ENCODE peak calls at places on chromosome 13, in eight cellular contexts. One of them, this sample, is unnamed.
A peak's percentile ranks its signal among the peaks of the same experiment; 100 is the strongest.

GRCh38 chr13:42591602-42592001 is 17.6 kb downstream of the TNFSF11 start:
- DNase-seq in lower leg skin: no peak
- DNase-seq in GM12892: no peak
- DNase-seq in A549: no peak
- DNase-seq in adrenal gland: no peak
- DNase-seq in tibial nerve: no peak
- DNase-seq in esophagus squamous epithelium: no peak
- DNase-seq in gastrocnemius medialis: no peak
- DNase-seq in this sample: no peak

GRCh38 chr13:38283346-38283745 is 66.3 kb upstream of the UFM1 start:
- DNase-seq in lower leg skin: no peak
- DNase-seq in GM12892: no peak
- DNase-seq in A549: no peak
- DNase-seq in adrenal gland: no peak
- DNase-seq in tibial nerve: no peak
- DNase-seq in esophagus squamous epithelium: no peak
- DNase-seq in gastrocnemius medialis: no peak
- DNase-seq in this sample: no peak

GRCh38 chr13:22549126-22549525 is 631.7 kb upstream of the SGCG start:
- DNase-seq in lower leg skin: no peak
- DNase-seq in GM12892: no peak
- DNase-seq in A549: no peak
- DNase-seq in adrenal gland: no peak
- DNase-seq in tibial nerve: no peak
- DNase-seq in esophagus squamous epithelium: no peak
- DNase-seq in gastrocnemius medialis: no peak
- DNase-seq in this sample: no peak

GRCh38 chr13:28678809-28679208 is 19.9 kb downstream of the POMP start:
- DNase-seq in lower leg skin: no peak
- DNase-seq in GM12892: no peak
- DNase-seq in A549: no peak
- DNase-seq in adrenal gland: no peak
- DNase-seq in tibial nerve: no peak
- DNase-seq in esophagus squamous epithelium: no peak
- DNase-seq in gastrocnemius medialis: no peak
- DNase-seq in this sample: no peak

GRCh38 chr13:33494596-33495214 is 209.2 kb upstream of the STARD13 start:
- DNase-seq in lower leg skin: no peak
- DNase-seq in GM12892: no peak
- DNase-seq in A549: peak; percentile 53
- DNase-seq in adrenal gland: no peak
- DNase-seq in tibial nerve: no peak
- DNase-seq in esophagus squamous epithelium: no peak
- DNase-seq in gastrocnemius medialis: no peak
- DNase-seq in this sample: no peak

GRCh38 chr13:26679411-26679810 is 81.2 kb downstream of the GPR12 start:
- DNase-seq in lower leg skin: no peak
- DNase-seq in GM12892: no peak
- DNase-seq in A549: no peak
- DNase-seq in adrenal gland: no peak
- DNase-seq in tibial nerve: no peak
- DNase-seq in esophagus squamous epithelium: no peak
- DNase-seq in gastrocnemius medialis: no peak
- DNase-seq in this sample: no peak

GRCh38 chr13:108003626-108004025 is 211.7 kb downstream of the LIG4 start:
- DNase-seq in lower leg skin: no peak
- DNase-seq in GM12892: no peak
- DNase-seq in A549: no peak
- DNase-seq in adrenal gland: no peak
- DNase-seq in tibial nerve: no peak
- DNase-seq in esophagus squamous epithelium: no peak
- DNase-seq in gastrocnemius medialis: no peak
- DNase-seq in this sample: no peak

GRCh38 chr13:76292726-76293125 is 593.5 kb downstream of the KCTD12 start:
- DNase-seq in lower leg skin: no peak
- DNase-seq in GM12892: no peak
- DNase-seq in A549: no peak
- DNase-seq in adrenal gland: no peak
- DNase-seq in tibial nerve: no peak
- DNase-seq in esophagus squamous epithelium: no peak
- DNase-seq in gastrocnemius medialis: no peak
- DNase-seq in this sample: no peak

GRCh38 chr13:105579821-105580707 is 955.4 kb downstream of the EFNB2 start:
- DNase-seq in lower leg skin: no peak
- DNase-seq in GM12892: no peak
- DNase-seq in A549: no peak
- DNase-seq in adrenal gland: no peak
- DNase-seq in tibial nerve: no peak
- DNase-seq in esophagus squamous epithelium: no peak
- DNase-seq in gastrocnemius medialis: no peak
- DNase-seq in this sample: no peak

GRCh38 chr13:30774214-30774730 is 38.9 kb downstream of the ALOX5AP start:
- DNase-seq in lower leg skin: no peak
- DNase-seq in GM12892: no peak
- DNase-seq in A549: no peak
- DNase-seq in adrenal gland: no peak
- DNase-seq in tibial nerve: no peak
- DNase-seq in esophagus squamous epithelium: no peak
- DNase-seq in gastrocnemius medialis: no peak
- DNase-seq in this sample: no peak

GRCh38 chr13:110636701-110637201 is 21.4 kb downstream of the NAXD start:
- DNase-seq in lower leg skin: no peak
- DNase-seq in GM12892: no peak
- DNase-seq in A549: no peak
- DNase-seq in adrenal gland: peak; percentile 46
- DNase-seq in tibial nerve: no peak
- DNase-seq in esophagus squamous epithelium: no peak
- DNase-seq in gastrocnemius medialis: no peak
- DNase-seq in this sample: no peak
- TF ChIP-seq POLR2A in lower leg skin: no peak
- TF ChIP-seq POLR2A in GM12892: peak; percentile 16
- TF ChIP-seq POLR2A in A549: no peak
- TF ChIP-seq POLR2A in adrenal gland: no peak
- TF ChIP-seq POLR2A in tibial nerve: no peak
- TF ChIP-seq POLR2A in esophagus squamous epithelium: no peak
- TF ChIP-seq POLR2A in gastrocnemius medialis: no peak
- TF ChIP-seq POLR2A in this sample: no peak

DNA sequence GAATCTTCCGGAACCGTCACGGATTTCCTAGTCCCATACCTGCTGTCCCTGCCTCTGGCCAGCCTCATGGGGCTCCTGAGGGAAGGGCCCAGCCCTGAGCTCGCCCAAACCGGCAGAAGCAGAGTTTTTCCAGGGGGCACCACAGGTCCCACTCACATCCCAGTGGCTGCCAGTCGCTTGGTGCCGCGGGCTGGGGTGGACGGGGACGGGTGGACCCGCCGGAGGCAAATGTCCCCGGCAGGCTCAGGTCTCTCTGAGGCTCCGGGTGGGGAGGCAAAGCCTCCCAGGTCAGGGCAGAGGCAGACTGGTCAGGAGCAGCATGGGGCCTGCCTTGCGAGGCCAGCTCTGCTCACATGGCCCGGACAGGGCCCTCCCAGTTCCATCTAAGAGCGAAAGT is 24.8 kb downstream of the ADPRHL1 start:
- DNase-seq in lower leg skin: no peak
- DNase-seq in GM12892: no peak
- DNase-seq in A549: no peak
- DNase-seq in adrenal gland: no peak
- DNase-seq in tibial nerve: no peak
- DNase-seq in esophagus squamous epithelium: no peak
- DNase-seq in gastrocnemius medialis: no peak
- DNase-seq in this sample: no peak
- TF ChIP-seq POLR2A in lower leg skin: no peak
- TF ChIP-seq POLR2A in GM12892: no peak
- TF ChIP-seq POLR2A in A549: no peak
- TF ChIP-seq POLR2A in adrenal gland: no peak
- TF ChIP-seq POLR2A in tibial nerve: no peak
- TF ChIP-seq POLR2A in esophagus squamous epithelium: no peak
- TF ChIP-seq POLR2A in gastrocnemius medialis: no peak
- TF ChIP-seq POLR2A in this sample: no peak

GRCh38 chr13:49585220-49586157 is at the start of gene RCBTB1:
- DNase-seq in lower leg skin: peak; percentile 92
- DNase-seq in GM12892: peak; percentile 96
- DNase-seq in A549: peak; percentile 58
- DNase-seq in adrenal gland: peak; percentile 75
- DNase-seq in tibial nerve: peak; percentile 18
- DNase-seq in esophagus squamous epithelium: no peak
- DNase-seq in gastrocnemius medialis: peak; percentile 8
- DNase-seq in this sample: peak; percentile 64
- TF ChIP-seq POLR2A in lower leg skin: no peak
- TF ChIP-seq POLR2A in GM12892: peak; percentile 62
- TF ChIP-seq POLR2A in A549: peak; percentile 61
- TF ChIP-seq POLR2A in adrenal gland: peak; percentile 57
- TF ChIP-seq POLR2A in tibial nerve: peak; percentile 43
- TF ChIP-seq POLR2A in esophagus squamous epithelium: peak; percentile 38
- TF ChIP-seq POLR2A in gastrocnemius medialis: no peak
- TF ChIP-seq POLR2A in this sample: peak; percentile 71

GRCh38 chr13:36999054-36999927 is at the start of gene ALG5:
- DNase-seq in lower leg skin: peak; percentile 97
- DNase-seq in GM12892: peak; percentile 72
- DNase-seq in A549: peak; percentile 83
- DNase-seq in adrenal gland: peak; percentile 93
- DNase-seq in tibial nerve: peak; percentile 78
- DNase-seq in esophagus squamous epithelium: peak; percentile 35
- DNase-seq in gastrocnemius medialis: peak; percentile 70
- DNase-seq in this sample: peak; percentile 44
- TF ChIP-seq POLR2A in lower leg skin: no peak
- TF ChIP-seq POLR2A in GM12892: peak; percentile 97
- TF ChIP-seq POLR2A in A549: peak; percentile 87
- TF ChIP-seq POLR2A in adrenal gland: peak; percentile 83
- TF ChIP-seq POLR2A in tibial nerve: peak; percentile 50
- TF ChIP-seq POLR2A in esophagus squamous epithelium: peak; percentile 41
- TF ChIP-seq POLR2A in gastrocnemius medialis: peak; percentile 43
- TF ChIP-seq POLR2A in this sample: peak; percentile 87

GRCh38 chr13:98972627-98973026 is 5.2 kb downstream of the DOCK9 start:
- DNase-seq in lower leg skin: no peak
- DNase-seq in GM12892: no peak
- DNase-seq in A549: no peak
- DNase-seq in adrenal gland: no peak
- DNase-seq in tibial nerve: no peak
- DNase-seq in esophagus squamous epithelium: no peak
- DNase-seq in gastrocnemius medialis: no peak
- DNase-seq in this sample: peak; percentile 89
- TF ChIP-seq POLR2A in lower leg skin: no peak
- TF ChIP-seq POLR2A in GM12892: no peak
- TF ChIP-seq POLR2A in A549: no peak
- TF ChIP-seq POLR2A in adrenal gland: no peak
- TF ChIP-seq POLR2A in tibial nerve: no peak
- TF ChIP-seq POLR2A in esophagus squamous epithelium: no peak
- TF ChIP-seq POLR2A in gastrocnemius medialis: no peak
- TF ChIP-seq POLR2A in this sample: no peak

DNA sequence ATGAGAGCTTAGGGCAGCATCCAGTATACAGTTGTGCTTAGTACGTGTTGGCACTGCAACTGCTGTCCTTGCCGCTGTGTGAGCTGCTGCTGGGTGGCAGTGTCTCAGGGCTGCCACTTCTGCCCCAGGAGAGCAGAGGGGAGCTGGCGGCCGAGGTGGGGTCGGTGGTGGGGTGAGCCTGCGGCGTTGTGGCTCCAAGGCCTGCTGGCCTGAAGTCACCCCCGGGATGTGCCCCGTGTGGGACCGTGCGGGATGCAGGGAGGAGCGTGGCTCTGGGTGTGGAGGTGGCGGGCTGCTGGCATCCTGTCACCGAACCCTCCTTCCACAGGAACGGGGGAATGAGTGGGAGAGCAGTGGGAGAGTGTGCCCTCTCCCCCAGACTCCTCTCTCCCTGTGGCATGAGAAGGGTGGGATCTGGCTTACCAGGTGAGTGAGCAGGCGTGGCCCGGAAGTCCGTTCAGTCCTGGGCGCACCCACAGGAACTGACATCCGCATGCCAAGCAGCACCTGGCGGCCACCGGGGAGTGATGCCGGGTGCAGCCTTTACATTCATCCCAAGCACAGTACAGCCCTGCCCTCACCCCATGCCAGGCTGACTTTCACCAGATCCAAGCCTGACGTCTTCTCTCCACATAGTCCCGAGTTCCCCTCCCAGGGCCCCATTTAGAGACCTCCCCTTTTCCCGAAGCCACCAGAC is 26.5 kb downstream of the MCF2L start:
- DNase-seq in lower leg skin: no peak
- DNase-seq in GM12892: no peak
- DNase-seq in A549: no peak
- DNase-seq in adrenal gland: no peak
- DNase-seq in tibial nerve: no peak
- DNase-seq in esophagus squamous epithelium: no peak
- DNase-seq in gastrocnemius medialis: no peak
- DNase-seq in this sample: no peak
- TF ChIP-seq POLR2A in lower leg skin: no peak
- TF ChIP-seq POLR2A in GM12892: no peak
- TF ChIP-seq POLR2A in A549: no peak
- TF ChIP-seq POLR2A in adrenal gland: no peak
- TF ChIP-seq POLR2A in tibial nerve: no peak
- TF ChIP-seq POLR2A in esophagus squamous epithelium: no peak
- TF ChIP-seq POLR2A in gastrocnemius medialis: no peak
- TF ChIP-seq POLR2A in this sample: no peak

This sample was measured in H54.